ENCODE peak calls at places on chromosomes 12 and 14, in six cellular contexts. X, S, H, K, M and W are unnamed samples.

GRCh38 chr12:131057211-131057721 is 103.6 kb downstream of the ADGRD1 start:
- DNase-seq in X (peak), K (peak), M (no peak), S (no peak), H (no peak), W (no peak)

GRCh38 chr12:6367065-6367968 is 8.0 kb downstream of the SCNN1A start:
- DNase-seq in H (no peak), M (peak), K (no peak), X (no peak), S (no peak), W (no peak)

GRCh38 chr12:6165418-6165817 is 34.8 kb upstream of the CD9 start:
- DNase-seq in X (no peak), S (no peak), H (no peak), K (no peak), M (no peak), W (no peak)

GRCh38 chr12:48351022-48351708 is 446 bp upstream of the ZNF641 start:
- DNase-seq in H (peak), S (peak), M (no peak), X (peak), K (peak), W (peak)

GRCh38 chr12:4742421-4742970 is 22.3 kb downstream of the GALNT8 start:
- DNase-seq in M (no peak), H (no peak), X (no peak), K (no peak), S (no peak), W (no peak)

GRCh38 chr12:107374136-107374535 is 280.8 kb upstream of the CRY1 start:
- DNase-seq in H (no peak), M (no peak), K (no peak), S (no peak), X (no peak), W (no peak)

GRCh38 chr14:68111733-68112270 is 292.2 kb downstream of the RAD51B start:
- DNase-seq in M (no peak), X (no peak), K (no peak), H (no peak), S (no peak), W (no peak)

GRCh38 chr14:88612981-88613380 is 50.1 kb downstream of the ZC3H14 start:
- DNase-seq in X (no peak), M (no peak), K (no peak), S (no peak), H (no peak), W (no peak)

GRCh38 chr14:23057757-23058653 is 685 bp upstream of the CDH24 start:
- DNase-seq in S (peak), M (no peak), K (peak), H (peak), X (peak), W (peak)
- TF ChIP-seq POLR2A in S (no peak), M (no peak), K (no peak), H (no peak), X (no peak), W (no peak)

GRCh38 chr12:45729233-45730115 is at the start of gene ARID2:
- DNase-seq in M (peak), X (peak), S (peak), K (peak), H (peak), W (no peak)
- TF ChIP-seq POLR2A in M (no peak), X (no peak), S (peak), K (peak), H (peak), W (no peak)

DNA sequence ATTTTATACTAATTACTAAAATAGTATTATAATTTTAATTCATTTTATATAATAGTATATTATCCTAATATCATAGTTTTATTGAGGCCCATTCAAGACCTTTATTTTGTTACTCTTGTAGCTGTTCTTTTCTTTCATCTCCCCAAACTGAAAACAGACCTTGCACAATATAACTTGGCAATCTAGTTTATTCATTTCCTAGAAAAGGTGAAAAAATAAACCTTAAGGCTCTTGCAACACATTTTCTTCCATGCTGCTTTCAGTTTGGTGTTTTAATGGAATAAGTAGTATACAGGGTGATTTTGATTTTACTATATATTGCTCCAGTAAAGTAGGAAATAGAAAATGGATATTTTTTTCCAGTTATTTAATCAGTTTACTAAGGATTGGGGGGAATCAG is 174.0 kb downstream of the SLC2A13 start:
- DNase-seq in H (no peak), K (no peak), M (no peak), X (no peak), S (no peak), W (no peak)
- TF ChIP-seq POLR2A in H (no peak), K (no peak), M (no peak), X (no peak), S (no peak), W (no peak)

GRCh38 chr12:65999564-66000280 is 130.8 kb downstream of the LLPH start:
- DNase-seq in X (no peak), M (no peak), S (no peak), H (no peak), K (no peak), W (peak)
- TF ChIP-seq POLR2A in X (no peak), M (no peak), S (no peak), H (no peak), K (no peak), W (no peak)

GRCh38 chr12:9103050-9103854 is 12.5 kb downstream of the A2M start:
- DNase-seq in S (no peak), H (no peak), K (no peak), X (no peak), M (no peak), W (no peak)
- TF ChIP-seq POLR2A in S (no peak), H (no peak), K (peak), X (no peak), M (no peak), W (no peak)

GRCh38 chr12:52156310-52156709 is 35.5 kb downstream of the KRT80 start:
- DNase-seq in S (no peak), K (no peak), X (no peak), M (no peak), H (no peak), W (no peak)

GRCh38 chr12:52155048-52155868 is 36.6 kb downstream of the KRT80 start:
- DNase-seq in S (no peak), H (peak), K (no peak), X (no peak), M (peak), W (no peak)

GRCh38 chr12:52160200-52160599 is 31.6 kb downstream of the KRT80 start:
- DNase-seq in S (no peak), K (no peak), X (no peak), H (no peak), M (no peak), W (no peak)

GRCh38 chr12:52157566-52158150 is 34.2 kb downstream of the KRT80 start:
- DNase-seq in M (no peak), H (no peak), K (no peak), S (no peak), X (no peak), W (no peak)

GRCh38 chr12:52156757-52157565 is 34.9 kb downstream of the KRT80 start:
- DNase-seq in K (peak), M (peak), X (peak), S (no peak), H (peak), W (peak)
- TF ChIP-seq POLR2A in K (no peak), M (no peak), X (peak), S (no peak), H (no peak), W (no peak)